ENCODE peak calls at places on chromosomes 12 and 14, in eight cellular contexts. O is psoas muscle, V is MM.1S, Z is cardiac muscle cell, Q is tibial nerve, U is small intestine, B is transverse colon, J is PC-3. K is an unnamed sample. For H3K4me1, the result is how much of the 10 kb centered on the place peaks cover.

GRCh38 chr12:81359736-81360135 is 281.9 kb downstream of the ACSS3 start:
- DNase-seq in Z (no peak), B (no peak), V (peak), U (no peak), Q (no peak), O (no peak), J (no peak), K (no peak)

GRCh38 chr12:107884769-107885694 is 110.5 kb downstream of the ASCL4 start:
- DNase-seq in B (peak), Z (peak), J (peak), Q (no peak), U (peak), O (no peak), V (peak), K (no peak)

GRCh38 chr12:44542716-44543115 is 333.4 kb downstream of the NELL2 start:
- DNase-seq in Q (no peak), Z (no peak), U (no peak), O (no peak), B (no peak), J (no peak), V (no peak), K (no peak)

GRCh38 chr14:73662439-73663056 is 17.8 kb downstream of the DNAL1 start:
- DNase-seq in V (no peak), U (peak), J (peak), Q (no peak), O (peak), B (no peak), Z (no peak), K (peak)

GRCh38 chr12:96063046-96063445 is 27.7 kb upstream of the LTA4H start:
- DNase-seq in B (no peak), Q (no peak), O (no peak), Z (no peak), V (peak), J (peak), U (peak), K (no peak)

GRCh38 chr14:98433436-98433835 is 838.6 kb downstream of the BCL11B start:
- DNase-seq in Z (no peak), U (no peak), O (no peak), B (no peak), J (no peak), V (no peak), Q (no peak), K (no peak)

GRCh38 chr12:96907681-96908163 is 665 bp downstream of the NEDD1 start:
- DNase-seq in B (peak), Z (peak), U (peak), V (no peak), Q (peak), J (no peak), O (no peak), K (no peak)

GRCh38 chr12:212383-212798 is 1.6 kb downstream of the SLC6A12 start:
- DNase-seq in O (no peak), B (no peak), Z (no peak), J (no peak), Q (no peak), V (peak), U (no peak), K (no peak)

GRCh38 chr12:38664661-38665269 is 240.6 kb downstream of the CPNE8 start:
- DNase-seq in J (peak), Q (no peak), U (peak), Z (peak), O (no peak), V (peak), B (peak), K (no peak)

GRCh38 chr12:120199595-120200306 is 1.2 kb downstream of the RPLP0 start:
- DNase-seq in Z (no peak), V (no peak), Q (peak), B (no peak), O (peak), U (peak), J (peak), K (peak)

GRCh38 chr14:68363401-68363800 is 429.5 kb downstream of the ZFP36L1 start:
- DNase-seq in J (no peak), Q (no peak), Z (peak), U (no peak), V (no peak), O (no peak), B (no peak), K (no peak)

GRCh38 chr14:68363841-68364711 is 428.8 kb downstream of the ZFP36L1 start:
- DNase-seq in U (no peak), Z (peak), V (no peak), Q (no peak), B (peak), J (no peak), O (peak), K (peak)

GRCh38 chr14:68361231-68361630 is 431.6 kb downstream of the ZFP36L1 start:
- DNase-seq in V (no peak), U (no peak), B (no peak), Z (no peak), O (no peak), Q (no peak), J (peak), K (no peak)

GRCh38 chr14:68364823-68365222 is 428.0 kb downstream of the ZFP36L1 start:
- DNase-seq in V (no peak), Q (no peak), U (no peak), Z (no peak), O (no peak), B (no peak), J (no peak), K (no peak)

DNA sequence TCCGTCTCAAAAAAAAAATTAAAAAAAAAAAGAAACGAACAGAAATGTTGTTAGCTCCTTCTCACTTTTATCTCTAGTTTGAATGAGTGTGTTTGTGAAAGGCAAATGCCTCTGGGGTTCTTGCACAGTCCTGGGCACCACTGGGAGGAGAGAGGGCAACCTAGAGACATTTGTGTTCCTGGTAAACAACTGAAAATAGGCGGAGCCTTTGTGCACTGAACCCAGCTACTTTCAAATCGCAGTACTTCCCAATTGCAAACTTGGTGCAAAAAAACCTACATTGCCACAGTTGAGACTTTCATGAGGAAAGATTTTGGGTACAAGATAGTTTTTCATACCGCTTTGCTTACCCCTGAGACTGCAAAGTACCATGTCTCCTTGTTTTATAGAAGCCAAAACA is 430.0 kb downstream of the ZFP36L1 start:
- DNase-seq in B (no peak), Z (no peak), V (no peak), U (no peak), Q (no peak), O (no peak), J (no peak), K (no peak)
- H3K4me1 ChIP-seq in B (under half), Z (under half), V (under half), U (under half), Q (under half), O (under half), J (under half), K (under half)

DNA sequence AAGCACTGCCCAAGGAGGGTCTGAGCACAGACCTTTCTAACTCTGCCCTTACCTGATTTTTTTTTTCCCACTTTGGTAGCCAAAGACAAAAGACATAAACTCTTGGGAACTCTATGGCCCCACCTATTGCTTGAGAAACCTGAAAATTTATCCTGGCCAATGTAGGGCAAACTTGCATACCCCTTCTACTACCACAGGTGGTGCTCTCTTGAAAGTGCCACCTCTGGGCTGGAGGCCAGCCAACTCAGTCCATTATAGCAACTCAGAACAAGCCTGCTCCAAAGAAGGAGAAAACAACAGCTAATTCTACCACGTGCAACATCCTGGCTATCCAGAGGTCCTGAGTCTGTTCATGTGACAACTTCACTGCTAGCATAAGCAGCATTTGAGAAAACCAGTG is 55.7 kb upstream of the ABCD2 start:
- DNase-seq in U (no peak), Z (no peak), V (no peak), B (no peak), O (no peak), J (no peak), Q (no peak), K (no peak)
- H3K4me3 ChIP-seq in U (no peak), Z (no peak), V (no peak), B (no peak), O (no peak), J (no peak), Q (no peak), K (no peak)

DNA sequence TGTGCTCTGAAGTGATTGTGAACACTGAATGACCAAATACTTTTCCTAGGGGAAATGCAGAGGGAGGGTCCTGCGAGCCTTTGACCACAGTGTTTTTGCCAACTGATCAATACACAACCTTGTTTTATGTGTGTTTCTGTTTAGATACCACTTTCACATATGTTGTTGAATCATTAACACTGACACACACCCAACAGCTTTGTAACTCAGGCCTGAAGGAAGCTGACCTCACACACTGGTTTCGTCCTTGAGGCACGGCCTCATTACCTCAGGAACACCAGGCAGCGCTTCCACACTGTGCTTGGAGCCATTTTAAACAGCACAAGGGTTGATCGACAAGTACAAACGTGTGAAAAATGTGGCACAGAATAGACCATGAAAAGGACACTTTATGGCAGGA is 60.0 kb downstream of the PPFIBP1 start:
- DNase-seq in B (no peak), J (no peak), Q (no peak), V (no peak), Z (no peak), U (no peak), O (no peak), K (no peak)
- H3K27ac ChIP-seq in B (no peak), J (no peak), Q (no peak), V (no peak), Z (no peak), U (no peak), O (peak), K (no peak)

DNA sequence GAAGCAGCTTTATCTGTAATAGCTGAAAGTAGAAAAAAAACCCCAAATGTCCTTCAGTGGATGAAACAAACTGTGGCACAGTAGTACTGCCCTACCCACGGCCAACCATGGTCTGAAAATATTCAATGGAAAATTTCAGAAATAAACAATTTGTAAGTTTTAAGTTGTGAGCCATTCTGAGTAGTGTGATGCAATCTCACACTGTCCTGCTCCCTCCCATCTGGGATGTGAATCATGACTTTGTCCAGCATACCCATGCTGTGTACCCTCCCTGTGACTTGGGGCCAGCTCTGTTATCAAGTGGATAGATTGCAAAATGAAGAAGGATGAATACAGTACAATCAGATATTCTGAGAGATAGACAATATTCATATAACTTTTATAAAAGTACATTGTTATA is 106.2 kb downstream of the SMOC1 start:
- DNase-seq in B (no peak), J (no peak), Z (no peak), O (no peak), Q (peak), V (no peak), U (no peak), K (no peak)
- H3K4me1 ChIP-seq in B (under half), J (under half), Z (under half), O (under half), Q (under half), V (under half), U (under half), K (under half)